ENCODE peak calls at places on chromosomes 6 and 20, in four cellular contexts. One of them, this sample, is unnamed. For H3K36me3, the result is how much of the 10 kb centered on the place peaks cover.

GRCh38 chr6:107807186-107807585 is 16.9 kb downstream of the SCML4 start:
- DNase-seq in cardiac muscle cell: no peak
- DNase-seq in tibial artery: no peak
- DNase-seq in H7: no peak
- DNase-seq in this sample: no peak

GRCh38 chr6:56841751-56842150 is 113.2 kb upstream of the BEND6 start:
- DNase-seq in H7: no peak
- DNase-seq in tibial artery: no peak
- DNase-seq in cardiac muscle cell: no peak
- DNase-seq in this sample: no peak

GRCh38 chr6:142027074-142027473 is 105.7 kb upstream of the GJE1 start:
- DNase-seq in H7: no peak
- DNase-seq in tibial artery: no peak
- DNase-seq in cardiac muscle cell: no peak
- DNase-seq in this sample: no peak

GRCh38 chr6:105553174-105553573 is 150.3 kb upstream of the PREP start:
- DNase-seq in tibial artery: no peak
- DNase-seq in H7: no peak
- DNase-seq in cardiac muscle cell: no peak
- DNase-seq in this sample: no peak

GRCh38 chr6:154515808-154516207 is 5.3 kb upstream of the CNKSR3 start:
- DNase-seq in tibial artery: no peak
- DNase-seq in cardiac muscle cell: no peak
- DNase-seq in H7: no peak
- DNase-seq in this sample: no peak

GRCh38 chr6:36701401-36701991 is 3.9 kb downstream of the RAB44 start:
- DNase-seq in cardiac muscle cell: no peak
- DNase-seq in H7: peak
- DNase-seq in tibial artery: peak
- DNase-seq in this sample: no peak

GRCh38 chr6:41801380-41801779 is 13.9 kb downstream of the TOMM6 start:
- DNase-seq in tibial artery: no peak
- DNase-seq in H7: no peak
- DNase-seq in cardiac muscle cell: no peak
- DNase-seq in this sample: no peak

GRCh38 chr20:34994509-34995131 is 39.0 kb downstream of the MYH7B start:
- DNase-seq in cardiac muscle cell: no peak
- DNase-seq in H7: no peak
- DNase-seq in tibial artery: no peak
- DNase-seq in this sample: no peak

GRCh38 chr6:105733556-105734162 is 330.8 kb upstream of the PREP start:
- DNase-seq in tibial artery: no peak
- DNase-seq in cardiac muscle cell: peak
- DNase-seq in H7: no peak
- DNase-seq in this sample: no peak

GRCh38 chr6:163960128-163960527 is 545.6 kb downstream of the QKI start:
- DNase-seq in H7: no peak
- DNase-seq in cardiac muscle cell: no peak
- DNase-seq in tibial artery: no peak
- DNase-seq in this sample: no peak

GRCh38 chr6:34657307-34657978 is 39.1 kb downstream of the ILRUN start:
- DNase-seq in cardiac muscle cell: peak
- DNase-seq in H7: no peak
- DNase-seq in tibial artery: no peak
- DNase-seq in this sample: peak

GRCh38 chr6:165728196-165728595 is 65.2 kb upstream of the PDE10A start:
- DNase-seq in H7: no peak
- DNase-seq in tibial artery: no peak
- DNase-seq in cardiac muscle cell: no peak
- DNase-seq in this sample: no peak

GRCh38 chr20:36744764-36745191 is 1.1 kb downstream of the NDRG3 start:
- DNase-seq in tibial artery: peak
- DNase-seq in H7: peak
- DNase-seq in cardiac muscle cell: peak
- DNase-seq in this sample: peak

GRCh38 chr6:3913077-3913957 is 64.1 kb downstream of the FAM50B start:
- DNase-seq in cardiac muscle cell: no peak
- DNase-seq in H7: no peak
- DNase-seq in tibial artery: peak
- DNase-seq in this sample: peak

GRCh38 chr6:35295521-35296315 is 1.9 kb upstream of the DEF6 start:
- DNase-seq in tibial artery: peak
- DNase-seq in cardiac muscle cell: no peak
- DNase-seq in H7: no peak
- DNase-seq in this sample: peak

GRCh38 chr20:32538526-32538918 is 46.6 kb downstream of the NOL4L start:
- DNase-seq in H7: peak
- DNase-seq in tibial artery: no peak
- DNase-seq in cardiac muscle cell: peak
- DNase-seq in this sample: no peak

GRCh38 chr20:4867036-4867435 is 134.3 kb downstream of the SLC23A2 start:
- DNase-seq in cardiac muscle cell: no peak
- DNase-seq in tibial artery: no peak
- DNase-seq in H7: no peak
- DNase-seq in this sample: no peak
- H3K36me3 ChIP-seq in cardiac muscle cell: under half
- H3K36me3 ChIP-seq in tibial artery: under half
- H3K36me3 ChIP-seq in H7: under half
- H3K36me3 ChIP-seq in this sample: under half

DNA sequence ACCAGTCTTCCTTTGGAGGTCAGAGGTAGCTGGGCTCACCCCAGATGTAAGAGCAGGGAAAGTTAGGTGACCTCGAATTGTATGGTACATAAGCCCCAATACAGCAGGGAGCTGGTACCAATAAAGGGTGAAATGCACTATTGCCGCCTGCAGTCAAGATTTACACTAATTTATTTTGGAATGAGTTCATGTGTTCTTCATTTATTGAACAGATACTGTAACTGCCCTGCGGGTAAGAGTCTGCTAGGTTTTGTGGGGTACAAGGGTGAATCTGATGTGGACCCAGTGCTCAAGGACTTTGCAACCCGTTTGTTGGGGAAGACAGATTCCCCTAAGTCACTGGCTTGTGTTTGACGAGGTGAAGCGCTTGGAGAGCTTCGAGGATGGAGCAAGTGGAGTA is 2.5 kb upstream of the DNAJC5 start:
- DNase-seq in tibial artery: no peak
- DNase-seq in H7: no peak
- DNase-seq in cardiac muscle cell: no peak
- DNase-seq in this sample: no peak
- H3K36me3 ChIP-seq in tibial artery: under half
- H3K36me3 ChIP-seq in H7: under half
- H3K36me3 ChIP-seq in cardiac muscle cell: under half
- H3K36me3 ChIP-seq in this sample: under half

DNA sequence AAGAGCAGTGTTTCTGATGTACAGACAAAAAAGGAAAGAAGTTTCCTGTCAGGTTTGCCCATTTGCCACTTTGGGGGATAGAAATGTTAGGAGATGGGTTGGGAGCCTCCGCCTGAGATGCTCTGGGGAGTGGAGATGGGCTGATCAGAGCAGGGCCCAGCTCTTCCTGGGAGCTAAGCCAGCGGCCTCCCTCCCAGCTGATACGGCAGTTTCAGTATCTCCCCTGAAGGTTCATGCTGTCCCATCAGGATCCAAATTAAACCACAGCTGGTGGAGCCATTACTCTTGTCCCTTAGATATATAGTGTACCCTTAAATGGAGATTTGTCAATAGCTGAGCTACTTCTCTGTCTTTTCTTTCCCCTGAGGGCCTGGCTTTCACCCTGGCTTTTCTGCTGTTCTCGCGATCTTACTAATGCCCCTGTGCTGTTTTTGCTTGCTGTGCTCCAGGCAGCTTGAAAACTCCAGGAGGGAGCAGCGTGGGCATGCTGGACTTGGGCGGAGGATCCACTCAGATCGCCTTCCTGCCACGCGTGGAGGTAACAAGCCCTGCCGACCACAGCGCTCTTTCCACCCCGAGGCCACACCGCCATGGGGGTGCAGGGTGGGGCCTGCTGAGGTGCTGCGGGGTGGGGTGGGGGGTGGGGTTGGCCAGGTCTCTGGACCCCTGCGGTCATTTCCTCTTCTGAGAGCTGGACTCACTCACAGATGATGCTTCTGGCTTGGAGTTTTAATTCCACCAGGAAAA is 20.9 kb downstream of the ENTPD6 start:
- DNase-seq in cardiac muscle cell: no peak
- DNase-seq in H7: peak
- DNase-seq in tibial artery: peak
- DNase-seq in this sample: no peak
- H3K36me3 ChIP-seq in cardiac muscle cell: under half
- H3K36me3 ChIP-seq in H7: under half
- H3K36me3 ChIP-seq in tibial artery: half or more
- H3K36me3 ChIP-seq in this sample: under half

DNA sequence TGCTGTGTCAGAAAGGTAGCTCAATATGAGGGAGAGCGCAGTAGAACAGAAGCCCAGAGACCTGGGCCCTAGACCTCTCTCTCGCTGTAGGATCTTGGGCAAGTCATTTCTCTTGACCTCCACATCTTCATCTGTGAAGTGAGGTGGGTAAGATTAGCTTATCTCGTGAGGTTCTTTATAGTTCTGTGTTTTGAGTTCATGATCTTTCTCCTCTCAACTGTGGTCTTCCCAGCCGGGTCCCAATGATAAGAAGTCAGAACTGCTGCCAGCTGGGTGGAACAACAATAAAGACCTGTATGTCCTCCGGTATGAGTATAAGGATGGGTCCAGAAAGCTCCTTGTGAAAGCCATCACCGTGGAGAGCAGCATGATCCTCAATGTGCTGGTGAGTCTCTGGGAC is 6.9 kb downstream of the PSMF1 start:
- DNase-seq in tibial artery: no peak
- DNase-seq in H7: no peak
- DNase-seq in cardiac muscle cell: no peak
- DNase-seq in this sample: no peak
- H3K36me3 ChIP-seq in tibial artery: under half
- H3K36me3 ChIP-seq in H7: under half
- H3K36me3 ChIP-seq in cardiac muscle cell: under half
- H3K36me3 ChIP-seq in this sample: under half

GRCh38 chr20:58828141-58828540 is 22.6 kb downstream of the GNAS-AS1 start:
- DNase-seq in cardiac muscle cell: no peak
- DNase-seq in tibial artery: no peak
- DNase-seq in H7: no peak
- DNase-seq in this sample: no peak

GRCh38 chr20:58825450-58825849 is 25.3 kb downstream of the GNAS-AS1 start:
- DNase-seq in cardiac muscle cell: no peak
- DNase-seq in tibial artery: no peak
- DNase-seq in H7: no peak
- DNase-seq in this sample: no peak

GRCh38 chr20:58824843-58825242 is 25.9 kb downstream of the GNAS-AS1 start:
- DNase-seq in cardiac muscle cell: no peak
- DNase-seq in H7: no peak
- DNase-seq in tibial artery: no peak
- DNase-seq in this sample: peak

GRCh38 chr20:58822748-58823730 is 27.7 kb downstream of the GNAS-AS1 start:
- DNase-seq in tibial artery: no peak
- DNase-seq in H7: peak
- DNase-seq in cardiac muscle cell: peak
- DNase-seq in this sample: no peak

DNA sequence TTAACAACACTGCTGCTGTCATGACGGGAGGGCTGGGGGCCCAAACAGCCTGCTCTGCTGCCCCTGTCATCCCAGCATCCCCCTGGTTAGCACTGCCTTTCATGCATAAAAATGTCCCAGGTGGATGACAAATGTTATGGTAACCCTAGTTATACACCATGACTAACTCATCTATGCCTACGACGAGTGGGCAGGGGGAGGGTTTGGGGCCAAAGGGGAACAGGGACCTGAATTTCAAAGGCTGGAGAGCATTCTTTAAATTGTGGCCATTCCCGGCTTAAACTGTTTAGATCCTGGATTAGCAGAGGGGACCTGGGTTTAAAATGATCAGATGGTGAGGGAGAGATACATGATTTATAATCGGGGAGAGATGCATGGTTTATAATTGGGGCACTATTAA is 24.4 kb downstream of the GNAS-AS1 start:
- DNase-seq in H7: peak
- DNase-seq in tibial artery: no peak
- DNase-seq in cardiac muscle cell: no peak
- DNase-seq in this sample: no peak
- H3K36me3 ChIP-seq in H7: under half
- H3K36me3 ChIP-seq in tibial artery: under half
- H3K36me3 ChIP-seq in cardiac muscle cell: under half
- H3K36me3 ChIP-seq in this sample: under half

This sample was measured in gastrocnemius medialis.